ENCODE peak calls at places on chromosomes 1 and 21, in five cellular contexts. One of them, this sample, is unnamed. For H3K4me1, the result is how much of the 10 kb centered on the place peaks cover.

GRCh38 chr1:58649555-58649954 is 50.3 kb downstream of the MYSM1 start:
- DNase-seq in IMR-90: no peak
- DNase-seq in CD8-positive, alpha-beta T cell: no peak
- DNase-seq in hepatocyte: no peak
- DNase-seq in A549: no peak
- DNase-seq in this sample: peak

GRCh38 chr1:92929461-92929860 is 31.8 kb downstream of the DIPK1A start:
- DNase-seq in IMR-90: peak
- DNase-seq in CD8-positive, alpha-beta T cell: no peak
- DNase-seq in hepatocyte: no peak
- DNase-seq in A549: no peak
- DNase-seq in this sample: no peak

GRCh38 chr1:219296916-219297315 is 123.2 kb downstream of the LYPLAL1 start:
- DNase-seq in IMR-90: no peak
- DNase-seq in CD8-positive, alpha-beta T cell: no peak
- DNase-seq in hepatocyte: no peak
- DNase-seq in A549: no peak
- DNase-seq in this sample: peak

GRCh38 chr1:49728377-49728776 is 295.4 kb downstream of the AGBL4 start:
- DNase-seq in IMR-90: no peak
- DNase-seq in CD8-positive, alpha-beta T cell: no peak
- DNase-seq in hepatocyte: no peak
- DNase-seq in A549: no peak
- DNase-seq in this sample: no peak

GRCh38 chr1:85146972-85147359 is 53.9 kb downstream of the SYDE2 start:
- DNase-seq in IMR-90: peak
- DNase-seq in CD8-positive, alpha-beta T cell: no peak
- DNase-seq in hepatocyte: no peak
- DNase-seq in A549: no peak
- DNase-seq in this sample: no peak

GRCh38 chr1:11299225-11299574 is 26.2 kb downstream of the UBIAD1 start:
- DNase-seq in IMR-90: no peak
- DNase-seq in CD8-positive, alpha-beta T cell: no peak
- DNase-seq in hepatocyte: no peak
- DNase-seq in A549: no peak
- DNase-seq in this sample: no peak

GRCh38 chr1:107830075-107830474 is 134.9 kb downstream of the VAV3 start:
- DNase-seq in IMR-90: no peak
- DNase-seq in CD8-positive, alpha-beta T cell: no peak
- DNase-seq in hepatocyte: no peak
- DNase-seq in A549: no peak
- DNase-seq in this sample: no peak

GRCh38 chr1:43753422-43753821 is 46.1 kb downstream of the ST3GAL3 start:
- DNase-seq in IMR-90: no peak
- DNase-seq in CD8-positive, alpha-beta T cell: no peak
- DNase-seq in hepatocyte: no peak
- DNase-seq in A549: no peak
- DNase-seq in this sample: no peak

GRCh38 chr1:25858906-25859789 is at the start of gene AUNIP:
- DNase-seq in IMR-90: peak
- DNase-seq in CD8-positive, alpha-beta T cell: peak
- DNase-seq in hepatocyte: peak
- DNase-seq in A549: peak
- DNase-seq in this sample: peak

GRCh38 chr1:214579183-214579582 is 23.8 kb upstream of the CENPF start:
- DNase-seq in IMR-90: no peak
- DNase-seq in CD8-positive, alpha-beta T cell: no peak
- DNase-seq in hepatocyte: no peak
- DNase-seq in A549: no peak
- DNase-seq in this sample: no peak

GRCh38 chr1:212858461-212859265 is 588 bp downstream of the FLVCR1 start:
- DNase-seq in IMR-90: peak
- DNase-seq in CD8-positive, alpha-beta T cell: no peak
- DNase-seq in hepatocyte: peak
- DNase-seq in A549: peak
- DNase-seq in this sample: peak

GRCh38 chr1:14320518-14320917 is 278.0 kb upstream of the KAZN start:
- DNase-seq in IMR-90: peak
- DNase-seq in CD8-positive, alpha-beta T cell: no peak
- DNase-seq in hepatocyte: no peak
- DNase-seq in A549: no peak
- DNase-seq in this sample: peak

GRCh38 chr1:242428403-242429190 is 95.9 kb downstream of the PLD5 start:
- DNase-seq in IMR-90: no peak
- DNase-seq in CD8-positive, alpha-beta T cell: no peak
- DNase-seq in hepatocyte: no peak
- DNase-seq in A549: no peak
- DNase-seq in this sample: no peak

GRCh38 chr1:102783487-102783886 is 324.8 kb downstream of the COL11A1 start:
- DNase-seq in IMR-90: no peak
- DNase-seq in CD8-positive, alpha-beta T cell: no peak
- DNase-seq in hepatocyte: no peak
- DNase-seq in A549: no peak
- DNase-seq in this sample: no peak

GRCh38 chr1:81299892-81300291 is 500.8 kb upstream of the ADGRL2 start:
- DNase-seq in IMR-90: no peak
- DNase-seq in CD8-positive, alpha-beta T cell: no peak
- DNase-seq in hepatocyte: no peak
- DNase-seq in A549: no peak
- DNase-seq in this sample: no peak

GRCh38 chr1:161038523-161039153 is at the start of gene TSTD1:
- DNase-seq in IMR-90: no peak
- DNase-seq in CD8-positive, alpha-beta T cell: peak
- DNase-seq in hepatocyte: peak
- DNase-seq in A549: no peak
- DNase-seq in this sample: peak

GRCh38 chr1:61950418-61950817 is 208.1 kb downstream of the PATJ start:
- DNase-seq in IMR-90: no peak
- DNase-seq in CD8-positive, alpha-beta T cell: no peak
- DNase-seq in hepatocyte: no peak
- DNase-seq in A549: no peak
- DNase-seq in this sample: peak

GRCh38 chr1:234943801-234944402 is 184.7 kb downstream of the TOMM20 start:
- DNase-seq in IMR-90: no peak
- DNase-seq in CD8-positive, alpha-beta T cell: no peak
- DNase-seq in hepatocyte: no peak
- DNase-seq in A549: no peak
- DNase-seq in this sample: no peak

GRCh38 chr1:187409341-187409740 is 580.6 kb downstream of the PLA2G4A start:
- DNase-seq in IMR-90: peak
- DNase-seq in CD8-positive, alpha-beta T cell: no peak
- DNase-seq in hepatocyte: peak
- DNase-seq in A549: no peak
- DNase-seq in this sample: no peak

GRCh38 chr1:187411118-187411517 is 582.4 kb downstream of the PLA2G4A start:
- DNase-seq in IMR-90: no peak
- DNase-seq in CD8-positive, alpha-beta T cell: no peak
- DNase-seq in hepatocyte: no peak
- DNase-seq in A549: no peak
- DNase-seq in this sample: no peak

GRCh38 chr1:187417524-187417923 is 588.8 kb downstream of the PLA2G4A start:
- DNase-seq in IMR-90: no peak
- DNase-seq in CD8-positive, alpha-beta T cell: no peak
- DNase-seq in hepatocyte: no peak
- DNase-seq in A549: no peak
- DNase-seq in this sample: no peak

GRCh38 chr1:187415065-187415464 is 586.3 kb downstream of the PLA2G4A start:
- DNase-seq in IMR-90: peak
- DNase-seq in CD8-positive, alpha-beta T cell: no peak
- DNase-seq in hepatocyte: no peak
- DNase-seq in A549: no peak
- DNase-seq in this sample: no peak

GRCh38 chr1:187413770-187414169 is 585.0 kb downstream of the PLA2G4A start:
- DNase-seq in IMR-90: peak
- DNase-seq in CD8-positive, alpha-beta T cell: no peak
- DNase-seq in hepatocyte: no peak
- DNase-seq in A549: no peak
- DNase-seq in this sample: peak
- TF ChIP-seq CTCF in IMR-90: peak
- TF ChIP-seq CTCF in CD8-positive, alpha-beta T cell: no peak
- TF ChIP-seq CTCF in hepatocyte: peak
- TF ChIP-seq CTCF in A549: peak
- TF ChIP-seq CTCF in this sample: peak

GRCh38 chr1:53412285-53413174 is 46.7 kb upstream of the DMRTB1 start:
- DNase-seq in IMR-90: no peak
- DNase-seq in CD8-positive, alpha-beta T cell: no peak
- DNase-seq in hepatocyte: no peak
- DNase-seq in A549: no peak
- DNase-seq in this sample: no peak
- H3K4me1 ChIP-seq in IMR-90: under half
- H3K4me1 ChIP-seq in CD8-positive, alpha-beta T cell: under half
- H3K4me1 ChIP-seq in hepatocyte: under half
- H3K4me1 ChIP-seq in A549: under half
- H3K4me1 ChIP-seq in this sample: under half

DNA sequence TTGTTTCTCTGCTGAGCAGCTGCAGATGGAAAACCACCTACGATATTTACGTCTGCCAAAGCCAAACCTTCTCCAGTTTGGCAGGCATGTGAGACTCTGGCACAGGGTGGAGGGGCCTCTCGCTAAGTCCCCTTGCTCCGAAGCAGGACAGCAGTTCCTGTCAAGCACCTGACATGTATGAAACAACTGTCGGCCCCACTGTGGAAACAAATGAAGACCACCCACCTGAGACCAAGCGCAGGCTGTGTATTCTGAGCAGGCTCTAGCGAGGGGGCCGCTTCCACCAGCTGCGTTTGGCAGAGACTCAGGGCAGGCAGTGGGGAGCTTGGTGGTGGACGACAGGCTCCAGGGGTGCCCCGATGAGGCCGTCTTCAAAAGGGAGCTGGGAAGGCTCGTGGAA is 74.6 kb downstream of the RIPK4 start:
- DNase-seq in IMR-90: no peak
- DNase-seq in CD8-positive, alpha-beta T cell: no peak
- DNase-seq in hepatocyte: peak
- DNase-seq in A549: no peak
- DNase-seq in this sample: no peak
- H3K27ac ChIP-seq in IMR-90: no peak
- H3K27ac ChIP-seq in CD8-positive, alpha-beta T cell: no peak
- H3K27ac ChIP-seq in hepatocyte: no peak
- H3K27ac ChIP-seq in A549: no peak
- H3K27ac ChIP-seq in this sample: no peak

GRCh38 chr1:29387210-29387609 is 150.9 kb downstream of the PTPRU start:
- DNase-seq in IMR-90: no peak
- DNase-seq in CD8-positive, alpha-beta T cell: no peak
- DNase-seq in hepatocyte: no peak
- DNase-seq in A549: no peak
- DNase-seq in this sample: no peak

GRCh38 chr1:29389533-29390041 is 153.3 kb downstream of the PTPRU start:
- DNase-seq in IMR-90: no peak
- DNase-seq in CD8-positive, alpha-beta T cell: no peak
- DNase-seq in hepatocyte: no peak
- DNase-seq in A549: no peak
- DNase-seq in this sample: no peak

GRCh38 chr1:29388884-29389283 is 152.6 kb downstream of the PTPRU start:
- DNase-seq in IMR-90: no peak
- DNase-seq in CD8-positive, alpha-beta T cell: no peak
- DNase-seq in hepatocyte: no peak
- DNase-seq in A549: no peak
- DNase-seq in this sample: no peak

GRCh38 chr1:29390075-29390474 is 153.8 kb downstream of the PTPRU start:
- DNase-seq in IMR-90: no peak
- DNase-seq in CD8-positive, alpha-beta T cell: no peak
- DNase-seq in hepatocyte: no peak
- DNase-seq in A549: no peak
- DNase-seq in this sample: no peak

GRCh38 chr1:29388170-29388569 is 151.8 kb downstream of the PTPRU start:
- DNase-seq in IMR-90: no peak
- DNase-seq in CD8-positive, alpha-beta T cell: no peak
- DNase-seq in hepatocyte: no peak
- DNase-seq in A549: no peak
- DNase-seq in this sample: no peak
- TF ChIP-seq CTCF in IMR-90: no peak
- TF ChIP-seq CTCF in CD8-positive, alpha-beta T cell: no peak
- TF ChIP-seq CTCF in hepatocyte: no peak
- TF ChIP-seq CTCF in A549: no peak
- TF ChIP-seq CTCF in this sample: no peak

DNA sequence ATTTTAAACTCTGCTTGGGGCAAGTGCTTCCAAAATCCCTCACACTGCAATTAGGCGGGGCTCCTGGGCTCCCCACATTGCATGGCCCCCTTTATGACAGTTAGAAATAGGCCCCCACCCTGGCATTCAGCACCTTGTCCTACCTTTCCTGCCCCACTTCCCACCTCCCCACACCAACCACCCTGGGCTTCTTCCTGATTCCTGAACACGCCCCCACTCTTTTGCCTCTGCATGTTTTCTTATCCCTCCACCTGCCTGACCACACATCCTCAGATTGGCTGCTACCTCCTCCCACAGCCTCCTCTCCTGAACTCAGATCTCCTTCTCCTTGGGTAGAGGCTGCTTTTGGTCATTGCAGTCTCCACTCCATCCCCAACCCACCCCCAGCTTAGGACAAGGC is 1.5 kb downstream of the MOB3C start:
- DNase-seq in IMR-90: no peak
- DNase-seq in CD8-positive, alpha-beta T cell: no peak
- DNase-seq in hepatocyte: no peak
- DNase-seq in A549: no peak
- DNase-seq in this sample: no peak
- H3K4me1 ChIP-seq in IMR-90: under half
- H3K4me1 ChIP-seq in CD8-positive, alpha-beta T cell: half or more
- H3K4me1 ChIP-seq in hepatocyte: under half
- H3K4me1 ChIP-seq in A549: under half
- H3K4me1 ChIP-seq in this sample: under half

DNA sequence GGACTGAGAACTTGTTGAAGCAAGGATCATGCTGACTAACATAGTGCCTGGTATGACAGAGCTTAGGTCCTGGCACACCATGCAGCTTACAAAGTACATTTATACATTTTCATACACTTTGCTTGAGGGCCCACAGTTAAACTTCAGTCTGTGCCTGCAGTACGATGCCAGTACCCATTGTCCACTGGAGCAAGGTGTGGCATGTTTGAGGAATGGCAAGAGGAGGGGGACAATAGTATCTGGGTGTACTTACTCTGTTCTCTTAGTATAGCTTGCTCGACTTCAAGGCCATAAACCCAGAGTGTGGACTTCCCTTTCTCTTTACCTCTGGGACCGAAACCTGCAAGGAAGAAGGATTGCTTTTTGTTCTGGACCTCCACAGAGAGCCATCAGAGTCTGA is 6.8 kb upstream of the YBX1 start:
- DNase-seq in IMR-90: no peak
- DNase-seq in CD8-positive, alpha-beta T cell: no peak
- DNase-seq in hepatocyte: no peak
- DNase-seq in A549: no peak
- DNase-seq in this sample: no peak
- H3K27ac ChIP-seq in IMR-90: no peak
- H3K27ac ChIP-seq in CD8-positive, alpha-beta T cell: no peak
- H3K27ac ChIP-seq in hepatocyte: no peak
- H3K27ac ChIP-seq in A549: no peak
- H3K27ac ChIP-seq in this sample: no peak

This sample was measured in cardiac muscle cell.